ENCODE peak calls at places on chromosomes 3 and 15, in eight cellular contexts. X is left ventricle myocardium inferior, T is BE2C, K is RWPE2, D is breast epithelium, G is GM23248, J is mucosa of descending colon, P is heart left ventricle. L is an unnamed sample.

GRCh38 chr15:55343168-55343567 is 24.1 kb downstream of the PIGB start:
- DNase-seq in X (no peak), P (no peak), K (no peak), D (peak; percentile 32), J (no peak), T (peak; percentile 70), G (no peak), L (no peak)

GRCh38 chr15:90583471-90584252 is 53.9 kb downstream of the CRTC3 start:
- DNase-seq in G (no peak), K (no peak), T (no peak), X (no peak), J (no peak), D (no peak), P (no peak), L (no peak)

GRCh38 chr15:26280281-26280680 is 417.2 kb upstream of the ATP10A start:
- DNase-seq in J (no peak), T (no peak), K (no peak), X (no peak), P (no peak), D (no peak), G (no peak), L (no peak)

GRCh38 chr3:194870394-194871110 is 184.9 kb downstream of the FAM43A start:
- DNase-seq in J (peak; percentile 65), G (peak; percentile 56), P (peak; percentile 51), X (no peak), D (peak; percentile 38), K (peak; percentile 83), T (no peak), L (no peak)

GRCh38 chr3:21718161-21718765 is 32.7 kb downstream of the ZNF385D start:
- DNase-seq in T (no peak), J (no peak), X (no peak), D (no peak), K (no peak), G (peak; percentile 98), P (no peak), L (no peak)

GRCh38 chr3:43210049-43211027 is 76.0 kb upstream of the SNRK start:
- DNase-seq in X (no peak), T (no peak), G (no peak), D (no peak), K (no peak), J (no peak), P (peak; percentile 39), L (peak; percentile 40)

GRCh38 chr15:25508369-25509002 is 69.7 kb upstream of the UBE3A start:
- DNase-seq in G (peak; percentile 72), X (no peak), J (peak; percentile 3), P (no peak), D (no peak), T (no peak), K (no peak), L (no peak)

GRCh38 chr3:153087595-153088566 is 74.1 kb upstream of the RAP2B start:
- DNase-seq in G (peak; percentile 88), J (no peak), X (peak; percentile 32), D (no peak), P (peak; percentile 57), K (no peak), T (no peak), L (no peak)

GRCh38 chr15:91944334-91944733 is 90.8 kb downstream of the SLCO3A1 start:
- DNase-seq in T (no peak), D (no peak), K (no peak), P (no peak), G (no peak), J (no peak), X (no peak), L (no peak)

GRCh38 chr3:50347187-50347813 is 1.8 kb upstream of the ZMYND10 start:
- DNase-seq in X (peak; percentile 61), G (peak; percentile 83), D (peak; percentile 58), T (peak; percentile 70), P (peak; percentile 74), K (no peak), J (peak; percentile 73), L (peak; percentile 83)

GRCh38 chr3:53044371-53045106 is 1.3 kb downstream of the SFMBT1 start:
- DNase-seq in J (peak; percentile 51), G (peak; percentile 66), T (no peak), X (no peak), K (no peak), P (no peak), D (no peak), L (peak; percentile 31)

GRCh38 chr3:21599890-21600289 is 151.1 kb downstream of the ZNF385D start:
- DNase-seq in D (no peak), X (no peak), K (no peak), G (no peak), P (no peak), T (no peak), J (no peak), L (no peak)

GRCh38 chr3:69738291-69738690 is 973 bp upstream of the MITF start:
- DNase-seq in X (no peak), K (no peak), P (no peak), T (no peak), G (peak; percentile 35), J (no peak), D (no peak), L (no peak)

GRCh38 chr3:114076711-114077110 is 20.2 kb downstream of the QTRT2 start:
- DNase-seq in G (no peak), D (no peak), K (no peak), T (no peak), P (no peak), J (no peak), X (no peak), L (no peak)

GRCh38 chr3:116038968-116039950 is 406.0 kb downstream of the LSAMP start:
- DNase-seq in T (no peak), G (peak; percentile 51), J (no peak), D (no peak), K (no peak), X (no peak), P (no peak), L (no peak)

GRCh38 chr3:45582407-45582806 is 12.1 kb upstream of the LIMD1 start:
- DNase-seq in G (peak; percentile 71), P (no peak), X (no peak), J (no peak), T (no peak), D (no peak), K (no peak), L (no peak)

GRCh38 chr3:16723994-16724393 is 118.8 kb upstream of the DAZL start:
- DNase-seq in J (no peak), D (no peak), P (no peak), X (no peak), T (no peak), K (no peak), G (peak; percentile 50), L (no peak)

GRCh38 chr3:34107669-34108068 is 309.2 kb downstream of the PDCD6IP start:
- DNase-seq in T (no peak), D (no peak), X (no peak), G (no peak), P (no peak), K (no peak), J (no peak), L (no peak)

GRCh38 chr3:46677096-46677702 is 16.3 kb downstream of the ALS2CL start:
- DNase-seq in D (no peak), X (peak; percentile 80), K (no peak), G (peak; percentile 40), T (no peak), P (peak; percentile 86), J (no peak), L (peak; percentile 35)

GRCh38 chr3:132421832-132422231 is 4.5 kb downstream of the DNAJC13 start:
- DNase-seq in P (no peak), J (no peak), G (peak; percentile 79), T (no peak), X (no peak), D (no peak), K (no peak), L (no peak)

GRCh38 chr3:194042947-194043346 is 93.0 kb upstream of the HES1 start:
- DNase-seq in D (no peak), G (peak; percentile 84), J (no peak), K (no peak), T (no peak), P (no peak), X (no peak), L (no peak)

GRCh38 chr3:51396401-51396800 is 5.3 kb downstream of the RBM15B start:
- DNase-seq in T (no peak), G (no peak), P (no peak), X (no peak), J (no peak), D (no peak), K (no peak), L (no peak)
- H3K36me3 ChIP-seq in T (peaks cover 42% of the 10 kb centered on the region), G (peaks cover 23% of the 10 kb centered on the region), P (peaks cover 86% of the 10 kb centered on the region), X (peaks cover 71% of the 10 kb centered on the region), J (no peaks in the 10 kb centered on the region), D (no peaks in the 10 kb centered on the region), K (peaks cover 75% of the 10 kb centered on the region), L (no peaks in the 10 kb centered on the region)

GRCh38 chr3:179035232-179035631 is 36.4 kb downstream of the ZMAT3 start:
- DNase-seq in X (no peak), T (no peak), J (no peak), G (no peak), D (no peak), P (no peak), K (no peak), L (no peak)
- H3K36me3 ChIP-seq in X (no peaks in the 10 kb centered on the region), T (no peaks in the 10 kb centered on the region), J (no peaks in the 10 kb centered on the region), G (no peaks in the 10 kb centered on the region), D (no peaks in the 10 kb centered on the region), P (peaks cover 3% of the 10 kb centered on the region), K (no peaks in the 10 kb centered on the region), L (no peaks in the 10 kb centered on the region)

GRCh38 chr3:121517950-121518349 is 27.8 kb downstream of the POLQ start:
- DNase-seq in T (no peak), P (no peak), G (no peak), K (no peak), J (no peak), D (no peak), X (no peak), L (no peak)

GRCh38 chr3:121515862-121516261 is 29.9 kb downstream of the POLQ start:
- DNase-seq in K (no peak), D (no peak), P (no peak), X (no peak), T (no peak), J (no peak), G (no peak), L (no peak)

GRCh38 chr3:121514496-121514895 is 31.3 kb downstream of the POLQ start:
- DNase-seq in K (no peak), J (no peak), P (no peak), T (no peak), X (no peak), D (no peak), G (no peak), L (no peak)
- H3K36me3 ChIP-seq in K (peaks cover 59% of the 10 kb centered on the region), J (no peaks in the 10 kb centered on the region), P (peaks cover 3% of the 10 kb centered on the region), T (peaks cover 15% of the 10 kb centered on the region), X (no peaks in the 10 kb centered on the region), D (no peaks in the 10 kb centered on the region), G (no peaks in the 10 kb centered on the region), L (no peaks in the 10 kb centered on the region)

DNA sequence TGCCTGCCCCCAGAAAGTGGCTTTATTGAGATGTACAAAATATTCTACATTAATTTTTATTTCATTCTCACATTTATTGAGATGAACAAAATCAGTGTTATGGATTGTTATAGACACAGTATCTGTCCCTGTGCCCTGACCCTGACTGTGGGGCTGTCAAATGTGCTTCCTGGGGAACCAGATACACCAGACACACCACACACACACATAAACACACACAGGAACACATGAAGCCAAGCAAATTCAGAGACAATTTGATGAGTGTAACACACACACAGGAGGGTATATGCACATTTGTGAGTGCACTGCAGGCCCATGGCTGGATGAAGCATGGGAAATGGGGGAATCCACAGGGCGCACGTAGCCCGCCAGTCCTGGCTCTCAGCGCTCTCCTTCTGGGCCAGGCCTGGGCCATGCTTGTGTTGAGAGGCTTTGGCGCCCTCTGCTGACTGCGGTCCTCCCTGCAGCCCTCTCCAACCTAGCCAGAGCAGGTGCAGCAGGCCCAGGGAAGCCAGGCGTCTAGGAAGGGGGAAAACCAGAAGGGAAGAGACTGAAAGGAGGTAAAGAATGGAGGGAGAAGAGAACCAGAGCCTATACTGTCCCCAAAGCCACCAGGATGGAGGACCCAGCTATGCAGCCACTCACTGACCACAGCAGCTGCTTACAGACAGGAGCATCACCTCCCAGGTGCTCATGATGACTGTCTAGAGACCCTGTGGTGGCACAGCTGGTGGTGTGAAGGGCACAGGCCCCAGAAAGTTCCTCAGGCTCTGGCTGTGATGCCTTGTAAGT is 18.0 kb upstream of the LOXL1 start:
- DNase-seq in P (peak; percentile 88), T (peak; percentile 91), X (peak; percentile 86), K (no peak), G (peak; percentile 87), D (peak; percentile 65), J (peak; percentile 92), L (peak; percentile 82)
- H3K36me3 ChIP-seq in P (no peaks in the 10 kb centered on the region), T (no peaks in the 10 kb centered on the region), X (no peaks in the 10 kb centered on the region), K (no peaks in the 10 kb centered on the region), G (no peaks in the 10 kb centered on the region), D (no peaks in the 10 kb centered on the region), J (no peaks in the 10 kb centered on the region), L (no peaks in the 10 kb centered on the region)